ENCODE peak calls at places on chromosomes 11 and 22, in five cellular contexts. W is colonic mucosa, E is adrenal gland, G is endodermal cell, D is transverse colon. R is an unnamed sample.

GRCh38 chr22:50219800-50220602 is 19.2 kb downstream of the SELENOO start:
- DNase-seq in W (no peak), G (peak), D (no peak), E (no peak), R (peak)

GRCh38 chr11:130428692-130429681 is 578 bp upstream of the ADAMTS8 start:
- DNase-seq in D (no peak), G (no peak), E (no peak), W (no peak), R (no peak)

GRCh38 chr11:59776210-59777066 is 21.3 kb downstream of the STX3 start:
- DNase-seq in G (no peak), E (peak), D (no peak), W (peak), R (no peak)

GRCh38 chr11:15707971-15708370 is 593.2 kb downstream of the INSC start:
- DNase-seq in W (peak), D (peak), E (peak), G (peak), R (peak)

GRCh38 chr11:18245396-18245795 is 3.1 kb downstream of the SAA2 start:
- DNase-seq in G (no peak), W (no peak), E (no peak), D (no peak), R (no peak)

GRCh38 chr11:65640483-65641207 is 2.7 kb downstream of the SIPA1 start:
- DNase-seq in W (peak), E (no peak), G (no peak), D (peak), R (peak)

GRCh38 chr22:24141586-24141985 is 39.7 kb upstream of the SUSD2 start:
- DNase-seq in D (peak), G (no peak), W (no peak), E (no peak), R (no peak)

GRCh38 chr11:129828301-129828836 is 12.7 kb downstream of the TMEM45B start:
- DNase-seq in D (no peak), W (no peak), E (no peak), G (no peak), R (no peak)

GRCh38 chr11:25755918-25756584 is 575.9 kb upstream of the ANO3 start:
- DNase-seq in W (no peak), E (no peak), G (no peak), D (no peak), R (peak)

GRCh38 chr11:73797457-73797856 is 9.8 kb downstream of the MRPL48 start:
- DNase-seq in W (no peak), G (no peak), D (no peak), E (no peak), R (no peak)

GRCh38 chr22:20174785-20175596 is 24.1 kb upstream of the CCDC188 start:
- DNase-seq in G (peak), D (no peak), W (no peak), E (no peak), R (no peak)

GRCh38 chr11:92286718-92287117 is 62.1 kb downstream of the FAT3 start:
- DNase-seq in E (no peak), W (no peak), G (no peak), D (no peak), R (no peak)

GRCh38 chr22:43440556-43440955 is 28.7 kb downstream of the MPPED1 start:
- DNase-seq in W (no peak), D (no peak), G (peak), E (no peak), R (no peak)

GRCh38 chr22:33461698-33462434 is 403.7 kb upstream of the SYN3 start:
- DNase-seq in E (no peak), D (no peak), G (no peak), W (no peak), R (no peak)

GRCh38 chr11:132140056-132140455 is 769.6 kb downstream of the NTM start:
- DNase-seq in G (peak), W (no peak), E (no peak), D (no peak), R (no peak)

GRCh38 chr11:65423516-65424199 is 1.1 kb downstream of the NEAT1 start:
- DNase-seq in G (peak), W (peak), D (peak), E (no peak), R (peak)

GRCh38 chr11:81573367-81573766 is 1160.3 kb downstream of the FAM181B start:
- DNase-seq in W (no peak), G (no peak), E (no peak), D (no peak), R (no peak)

GRCh38 chr11:19359425-19360000 is 118.8 kb upstream of the E2F8 start:
- DNase-seq in G (no peak), W (no peak), D (no peak), E (no peak), R (no peak)

GRCh38 chr11:66315921-66316811 is 678 bp downstream of the CD248 start:
- DNase-seq in W (no peak), E (no peak), D (no peak), G (no peak), R (peak)

GRCh38 chr11:123434262-123434661 is 4.2 kb downstream of the GRAMD1B start:
- DNase-seq in E (no peak), W (no peak), G (peak), D (peak), R (no peak)

GRCh38 chr11:92948116-92948515 is 21.3 kb upstream of the MTNR1B start:
- DNase-seq in E (no peak), D (peak), G (no peak), W (peak), R (no peak)

GRCh38 chr11:3127706-3128355 is 37.3 kb downstream of the OSBPL5 start:
- DNase-seq in G (no peak), E (no peak), D (no peak), W (no peak), R (peak)

GRCh38 chr22:46748948-46749681 is 11.1 kb upstream of the CERK start:
- DNase-seq in G (no peak), E (no peak), W (no peak), D (no peak), R (peak)

GRCh38 chr11:48036466-48036865 is 56.1 kb downstream of the PTPRJ start:
- DNase-seq in D (no peak), W (no peak), G (no peak), E (no peak), R (no peak)

GRCh38 chr11:59206635-59207034 is 6.1 kb downstream of the MPEG1 start:
- DNase-seq in E (peak), W (peak), D (peak), G (peak), R (peak)

GRCh38 chr11:29438815-29439214 is 578.0 kb downstream of the KCNA4 start:
- DNase-seq in D (no peak), E (no peak), G (no peak), W (no peak), R (no peak)

GRCh38 chr11:14418801-14419417 is 59.9 kb upstream of the RRAS2 start:
- DNase-seq in G (peak), W (peak), E (no peak), D (no peak), R (no peak)

GRCh38 chr22:29314537-29315285 is 786 bp downstream of the RASL10A start:
- DNase-seq in G (peak), D (peak), W (peak), E (no peak), R (peak)

GRCh38 chr11:110093407-110094297 is 460 bp downstream of the ZC3H12C start:
- DNase-seq in G (peak), D (peak), W (peak), E (peak), R (peak)

GRCh38 chr11:2816941-2817421 is 68.6 kb downstream of the CDKN1C start:
- DNase-seq in W (no peak), D (peak), E (no peak), G (no peak), R (peak)

GRCh38 chr22:46039531-46039930 is 62.6 kb upstream of the WNT7B start:
- DNase-seq in W (no peak), G (peak), E (no peak), D (no peak), R (no peak)

GRCh38 chr22:43101306-43101705 is 9.2 kb upstream of the BIK start:
- DNase-seq in G (no peak), D (no peak), W (no peak), E (peak), R (peak)

GRCh38 chr11:46200537-46201281 is 76.8 kb upstream of the CREB3L1 start:
- DNase-seq in E (peak), G (no peak), W (no peak), D (no peak), R (no peak)

DNA sequence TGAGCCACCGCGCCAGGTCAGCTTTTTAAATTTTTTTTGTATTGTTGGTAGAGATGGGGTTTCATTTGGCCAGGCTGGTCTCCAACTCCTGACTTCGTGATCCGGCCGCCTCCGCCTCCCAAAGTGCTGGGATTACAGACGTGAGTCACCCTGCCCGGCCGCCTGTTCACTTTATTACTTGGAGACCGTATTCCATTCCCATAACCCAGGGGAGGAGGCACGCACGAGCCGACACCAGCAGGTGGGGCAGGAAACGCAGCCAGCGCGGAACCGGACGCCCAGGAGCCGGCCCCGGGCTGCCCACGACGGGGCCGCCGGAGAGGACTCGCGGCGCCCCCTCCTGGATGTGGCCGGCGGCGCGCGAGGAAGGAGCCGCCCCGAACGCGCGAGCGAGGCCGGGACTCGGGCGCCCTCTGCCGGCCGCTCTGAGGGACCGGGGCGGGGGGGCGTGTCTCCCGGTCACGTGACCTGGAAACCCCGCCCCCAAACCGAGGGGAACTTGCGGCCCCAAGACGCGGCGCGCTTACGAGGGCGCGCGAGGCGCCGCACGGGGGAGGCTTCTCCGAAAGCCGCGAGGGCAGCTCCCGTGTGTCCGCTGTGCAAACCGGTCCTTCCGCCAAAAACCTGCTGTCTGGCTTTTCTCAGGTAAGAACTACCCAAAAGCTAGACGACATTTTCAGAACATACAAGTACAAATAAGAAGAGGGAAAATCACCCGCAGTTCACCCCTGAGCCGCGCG is 11.6 kb upstream of the RNH1 start:
- DNase-seq in G (peak), W (peak), E (peak), D (peak), R (peak)
- H3K4me3 ChIP-seq in G (peak), W (no peak), E (no peak), D (peak), R (peak)

GRCh38 chr11:67464411-67465189 is 4.5 kb downstream of the TMEM134 start:
- DNase-seq in E (peak), D (peak), W (peak), G (peak), R (peak)

GRCh38 chr11:67463680-67464410 is 5.2 kb downstream of the TMEM134 start:
- DNase-seq in E (peak), G (peak), D (peak), W (peak), R (peak)

GRCh38 chr11:67466367-67466766 is 2.7 kb downstream of the TMEM134 start:
- DNase-seq in E (peak), W (no peak), G (no peak), D (no peak), R (peak)

GRCh38 chr11:67465190-67465522 is 3.9 kb downstream of the TMEM134 start:
- DNase-seq in G (no peak), W (peak), D (no peak), E (no peak), R (peak)

GRCh38 chr11:67463186-67463585 is 5.9 kb downstream of the TMEM134 start:
- DNase-seq in D (no peak), G (no peak), E (peak), W (no peak), R (no peak)
- H3K27ac ChIP-seq in D (peak), G (no peak), E (peak), W (no peak), R (no peak)

GRCh38 chr22:31122196-31122531 is 602 bp upstream of the INPP5J start:
- DNase-seq in G (no peak), W (no peak), D (no peak), E (no peak), R (no peak)

GRCh38 chr22:31124811-31125465 is 2.2 kb downstream of the INPP5J start:
- DNase-seq in W (no peak), G (peak), D (no peak), E (no peak), R (peak)

GRCh38 chr22:31124290-31124689 is 1.5 kb downstream of the INPP5J start:
- DNase-seq in E (no peak), D (no peak), G (peak), W (no peak), R (no peak)

GRCh38 chr22:31122532-31123291 is at the start of gene INPP5J:
- DNase-seq in E (peak), W (peak), G (peak), D (peak), R (peak)

DNA sequence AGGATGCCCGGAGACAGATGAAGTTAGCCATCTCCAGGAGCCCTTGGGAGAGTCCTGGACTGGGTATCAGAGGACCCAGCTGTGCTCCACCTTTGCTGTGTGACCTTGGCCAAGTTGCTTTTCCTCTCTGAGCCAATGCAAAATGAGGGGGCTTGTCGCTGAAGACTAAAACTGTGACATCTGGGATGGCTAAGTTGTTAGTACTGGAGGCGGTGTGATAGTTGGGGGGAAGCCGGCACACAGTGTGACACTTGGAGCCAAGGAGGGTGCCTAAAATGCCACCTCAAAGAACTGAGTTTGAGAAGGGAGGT is 481 bp downstream of the INPP5J start:
- DNase-seq in E (no peak), G (no peak), W (no peak), D (no peak), R (no peak)
- H3K4me3 ChIP-seq in E (no peak), G (peak), W (peak), D (peak), R (peak)

GRCh38 chr11:122424636-122425035 is 230.9 kb upstream of the UBASH3B start:
- DNase-seq in G (no peak), D (no peak), W (no peak), E (no peak), R (no peak)
- H3K27ac ChIP-seq in G (no peak), D (no peak), W (no peak), E (no peak), R (no peak)

GRCh38 chr11:118202599-118203422 is 22.0 kb downstream of the JAML start:
- DNase-seq in E (no peak), W (peak), G (no peak), D (peak), R (no peak)
- H3K4me3 ChIP-seq in E (no peak), W (no peak), G (peak), D (no peak), R (no peak)

DNA sequence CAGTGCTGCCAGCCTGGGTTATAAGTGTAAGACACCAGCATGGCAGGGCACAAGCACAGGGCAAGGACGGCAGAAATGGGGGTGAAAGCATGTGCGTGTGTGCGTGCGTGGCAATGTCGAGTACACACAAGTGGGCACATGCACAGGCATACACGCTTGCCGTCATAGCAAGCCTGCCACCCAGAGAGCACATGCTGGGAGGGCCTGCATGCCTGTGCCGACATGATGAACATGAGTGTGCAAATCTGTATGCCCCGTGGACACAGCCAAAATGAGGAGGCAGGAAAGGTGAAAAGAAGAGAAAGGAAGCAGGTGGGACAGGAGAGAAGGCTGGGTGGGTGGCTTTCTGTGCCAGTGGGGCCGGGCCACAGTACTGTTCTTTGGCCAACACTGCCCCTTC is 62.9 kb downstream of the NECTIN1 start:
- DNase-seq in D (no peak), G (no peak), E (no peak), W (no peak), R (no peak)
- H3K27ac ChIP-seq in D (no peak), G (no peak), E (no peak), W (no peak), R (no peak)

GRCh38 chr11:78023426-78023825 is 350 bp upstream of the KCTD14 start:
- DNase-seq in W (no peak), E (no peak), D (no peak), G (no peak), R (no peak)
- H3K4me3 ChIP-seq in W (peak), E (no peak), D (peak), G (peak), R (no peak)

GRCh38 chr11:69677744-69678143 is 2.6 kb upstream of the LTO1 start:
- DNase-seq in G (no peak), D (no peak), E (no peak), W (no peak), R (no peak)
- H3K27ac ChIP-seq in G (no peak), D (no peak), E (no peak), W (no peak), R (no peak)

DNA sequence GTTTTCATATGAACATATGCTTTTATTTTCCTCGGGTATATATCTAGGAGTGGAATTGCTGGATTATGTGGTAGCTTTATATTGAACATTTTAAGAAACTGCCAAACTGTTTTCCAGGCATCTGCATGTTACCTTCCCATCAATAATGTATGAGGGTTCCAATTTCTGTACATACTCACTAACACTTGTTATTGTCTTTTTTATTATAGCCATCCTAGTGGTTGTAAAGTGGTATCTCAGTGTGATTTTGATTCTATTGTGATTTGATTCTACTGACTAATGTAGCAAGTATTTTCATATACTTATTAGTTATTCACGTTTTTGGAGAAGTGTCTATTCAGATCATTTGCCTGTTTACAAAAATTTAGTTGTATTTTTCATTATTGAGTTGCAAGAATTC is 2.0 kb downstream of the ANO5 start:
- DNase-seq in E (no peak), D (no peak), G (no peak), W (no peak), R (no peak)
- H3K4me3 ChIP-seq in E (no peak), D (no peak), G (peak), W (no peak), R (peak)

GRCh38 chr22:37930952-37931440 is 22.4 kb downstream of the C22orf23 start:
- DNase-seq in E (no peak), G (no peak), D (no peak), W (no peak), R (no peak)

GRCh38 chr22:37930270-37930951 is 23.0 kb downstream of the C22orf23 start:
- DNase-seq in D (no peak), W (no peak), G (peak), E (peak), R (no peak)

GRCh38 chr22:37927129-37927936 is 21.2 kb downstream of the MICALL1 start:
- DNase-seq in D (no peak), G (no peak), W (no peak), E (no peak), R (no peak)

GRCh38 chr22:37931893-37932389 is 21.5 kb downstream of the C22orf23 start:
- DNase-seq in D (no peak), G (no peak), E (no peak), W (no peak), R (no peak)

GRCh38 chr22:37929390-37929789 is 23.3 kb downstream of the MICALL1 start:
- DNase-seq in G (no peak), E (no peak), D (no peak), W (no peak), R (no peak)
- H3K27ac ChIP-seq in G (no peak), E (no peak), D (peak), W (no peak), R (no peak)

R was measured in right cardiac atrium.